ENCODE peak calls at places on chromosome 10, in four cellular contexts. J is neural progenitor cell, S is hepatic stellate cell, O is NCI-H1105. P is an unnamed sample.

GRCh38 chr10:96532523-96532922 is 18.8 kb upstream of the TLL2 start:
- DNase-seq in J (no peak), O (no peak), S (no peak), P (peak)

GRCh38 chr10:81498152-81498551 is 376.8 kb upstream of the NRG3 start:
- DNase-seq in S (no peak), J (no peak), O (no peak), P (no peak)

GRCh38 chr10:14782691-14783363 is 8.1 kb upstream of the FAM107B start:
- DNase-seq in O (no peak), J (no peak), S (no peak), P (peak)

GRCh38 chr10:97422921-97423420 is 3.0 kb upstream of the PGAM1 start:
- DNase-seq in J (no peak), O (no peak), S (peak), P (peak)

GRCh38 chr10:121910673-121911420 is 17.0 kb downstream of the ATE1 start:
- DNase-seq in O (no peak), J (no peak), S (peak), P (peak)

GRCh38 chr10:42782446-42783180 is at the start of gene BMS1:
- DNase-seq in J (peak), O (peak), S (peak), P (peak)

GRCh38 chr10:110137142-110137545 is 70.3 kb upstream of the MXI1 start:
- DNase-seq in O (peak), S (peak), J (peak), P (peak)

GRCh38 chr10:130350996-130351395 is 214.8 kb downstream of the GLRX3 start:
- DNase-seq in S (no peak), J (no peak), O (no peak), P (no peak)

GRCh38 chr10:29370612-29371092 is 81.8 kb downstream of the LYZL1 start:
- DNase-seq in S (no peak), O (no peak), J (no peak), P (no peak)

GRCh38 chr10:61283066-61283465 is 170.1 kb downstream of the TMEM26 start:
- DNase-seq in S (no peak), O (no peak), J (no peak), P (no peak)

GRCh38 chr10:118259288-118259906 is 82.7 kb downstream of the FAM204A start:
- DNase-seq in S (no peak), O (peak), J (peak), P (no peak)

GRCh38 chr10:36559990-36560389 is 565.4 kb upstream of the ANKRD30A start:
- DNase-seq in S (no peak), J (no peak), O (no peak), P (no peak)

GRCh38 chr10:84236807-84237198 is 4.5 kb downstream of the LRIT1 start:
- DNase-seq in S (no peak), O (no peak), J (no peak), P (no peak)

GRCh38 chr10:24790599-24790998 is 66.9 kb upstream of the ARHGAP21 start:
- DNase-seq in S (no peak), J (peak), O (no peak), P (no peak)

GRCh38 chr10:85920311-85920710 is 446.3 kb downstream of the GRID1 start:
- DNase-seq in J (no peak), O (no peak), S (no peak), P (no peak)

GRCh38 chr10:99711129-99711719 is 20.7 kb downstream of the COX15 start:
- DNase-seq in S (peak), J (peak), O (peak), P (peak)

GRCh38 chr10:19782430-19783089 is 33.7 kb upstream of the PLXDC2 start:
- DNase-seq in O (no peak), J (no peak), S (no peak), P (no peak)

GRCh38 chr10:77350134-77350533 is 287.5 kb downstream of the KCNMA1 start:
- DNase-seq in O (no peak), S (no peak), J (no peak), P (no peak)

GRCh38 chr10:17144757-17145156 is 15.1 kb upstream of the CUBN start:
- DNase-seq in O (no peak), S (no peak), J (no peak), P (peak)

GRCh38 chr10:85891471-85891870 is 475.1 kb downstream of the GRID1 start:
- DNase-seq in S (no peak), O (no peak), J (no peak), P (no peak)

GRCh38 chr10:132541601-132542011 is 4.0 kb downstream of the INPP5A start:
- DNase-seq in O (no peak), J (no peak), S (no peak), P (no peak)

P was measured in fibroblast of lung.